ENCODE peak calls at places on chromosome 22, in five cellular contexts. B, L, S, U and G are unnamed samples. For H3K4me1 and H3K27me3, the result is how much of the 10 kb centered on the place peaks cover.

GRCh38 chr22:43828711-43829447 is 16.8 kb upstream of the EFCAB6 start:
- DNase-seq in B (peak), U (no peak), L (peak), S (no peak), G (peak)

GRCh38 chr22:43850529-43850928 is 11.8 kb downstream of the SULT4A1 start:
- DNase-seq in S (no peak), B (no peak), U (no peak), L (no peak), G (peak)

GRCh38 chr22:49894321-49895072 is 23.7 kb downstream of the ALG12 start:
- DNase-seq in L (no peak), B (no peak), U (no peak), S (no peak), G (no peak)

GRCh38 chr22:39292561-39293074 is 26.8 kb downstream of the RPL3 start:
- DNase-seq in L (peak), U (peak), B (peak), S (peak), G (peak)

GRCh38 chr22:27206001-27206746 is 548.8 kb downstream of the MIAT start:
- DNase-seq in S (no peak), U (no peak), L (peak), B (no peak), G (no peak)

GRCh38 chr22:42649261-42650056 is at the start of gene CYB5R3:
- DNase-seq in S (peak), U (peak), B (peak), L (peak), G (peak)

GRCh38 chr22:41405588-41405987 is 23.8 kb downstream of the TEF start:
- DNase-seq in B (no peak), S (no peak), L (no peak), U (no peak), G (no peak)

GRCh38 chr22:49777569-49778250 is 50.0 kb downstream of the BRD1 start:
- DNase-seq in L (no peak), U (no peak), S (no peak), B (no peak), G (no peak)

GRCh38 chr22:19048531-19048930 is 73.7 kb downstream of the DGCR2 start:
- DNase-seq in S (no peak), B (no peak), U (no peak), L (no peak), G (no peak)

GRCh38 chr22:28260619-28261018 is 341.6 kb upstream of the PITPNB start:
- DNase-seq in S (no peak), L (no peak), U (no peak), B (no peak), G (no peak)

DNA sequence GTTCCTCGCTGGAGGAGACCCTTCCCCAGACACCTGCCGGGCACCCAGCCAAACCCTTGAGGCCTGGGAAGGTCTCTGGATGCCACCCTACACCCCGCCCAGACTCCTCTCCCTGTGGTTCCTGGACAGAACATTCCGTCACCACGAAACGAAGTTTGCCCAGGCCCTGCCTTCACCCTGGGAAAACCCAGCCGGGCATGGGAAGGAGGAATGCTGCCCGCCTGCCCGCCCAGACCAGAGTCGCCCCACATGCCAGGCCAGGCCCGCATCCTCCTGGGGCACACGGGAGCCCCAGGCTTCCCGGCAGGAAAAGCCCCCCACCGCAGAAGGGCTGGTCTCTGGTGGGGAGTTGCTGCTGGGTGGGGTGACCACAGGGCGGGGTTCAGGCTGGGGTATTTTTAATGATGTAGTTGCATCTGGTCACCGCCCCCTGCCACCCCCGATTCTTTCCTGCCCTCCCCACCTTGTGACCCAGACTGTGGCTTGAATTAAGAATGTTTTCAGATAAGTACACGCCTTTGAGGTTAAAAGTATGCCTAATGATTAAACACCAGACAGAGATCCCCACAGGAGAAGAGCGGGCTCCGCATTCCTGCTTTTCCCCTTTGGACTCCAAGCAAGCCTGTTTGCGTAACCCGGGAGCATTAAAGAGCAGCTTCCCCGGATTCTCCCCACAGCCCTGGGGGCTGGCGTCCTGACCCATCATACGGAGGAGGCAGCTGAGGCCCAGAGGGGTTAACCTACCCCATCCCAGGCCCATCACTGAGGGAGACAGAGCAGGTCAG is 44.6 kb upstream of the PPARA start:
- DNase-seq in U (no peak), L (peak), S (peak), B (peak), G (no peak)
- H3K4me1 ChIP-seq in U (under half), L (under half), S (half or more), B (under half), G (half or more)

GRCh38 chr22:37995460-37995859 is 11.1 kb upstream of the SOX10 start:
- DNase-seq in B (no peak), S (no peak), L (no peak), U (no peak), G (no peak)
- H3K27me3 ChIP-seq in B (under half), S (under half), L (under half), U (under half), G (under half)

DNA sequence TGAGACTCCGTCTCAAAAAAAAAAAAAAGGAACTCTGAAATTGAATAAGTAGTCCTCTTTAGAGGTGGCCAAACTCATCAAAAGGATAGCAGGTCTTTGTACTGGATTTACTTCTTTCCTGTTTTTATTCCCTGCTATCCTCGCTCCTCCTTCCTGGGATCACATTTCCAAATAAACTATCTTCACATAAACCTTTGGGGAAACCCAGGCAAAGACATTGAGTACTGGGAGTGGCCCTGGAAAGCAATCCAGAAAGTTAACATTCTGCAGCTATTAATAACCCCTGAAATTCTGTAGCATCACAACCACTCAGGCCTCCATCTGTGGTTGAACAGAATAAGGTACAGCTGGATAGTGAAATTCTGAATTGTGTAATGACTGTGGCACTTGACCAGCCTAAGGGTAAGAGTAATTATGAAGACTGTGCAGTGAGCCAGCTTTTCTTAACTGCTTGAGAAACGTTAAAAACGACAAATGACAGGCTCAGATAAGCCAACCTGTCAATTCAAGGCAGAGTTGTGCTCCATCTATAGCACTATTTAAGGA is 58.8 kb downstream of the ISX start:
- DNase-seq in S (no peak), L (no peak), U (no peak), B (no peak), G (no peak)
- H3K4me1 ChIP-seq in S (under half), L (under half), U (under half), B (under half), G (under half)

DNA sequence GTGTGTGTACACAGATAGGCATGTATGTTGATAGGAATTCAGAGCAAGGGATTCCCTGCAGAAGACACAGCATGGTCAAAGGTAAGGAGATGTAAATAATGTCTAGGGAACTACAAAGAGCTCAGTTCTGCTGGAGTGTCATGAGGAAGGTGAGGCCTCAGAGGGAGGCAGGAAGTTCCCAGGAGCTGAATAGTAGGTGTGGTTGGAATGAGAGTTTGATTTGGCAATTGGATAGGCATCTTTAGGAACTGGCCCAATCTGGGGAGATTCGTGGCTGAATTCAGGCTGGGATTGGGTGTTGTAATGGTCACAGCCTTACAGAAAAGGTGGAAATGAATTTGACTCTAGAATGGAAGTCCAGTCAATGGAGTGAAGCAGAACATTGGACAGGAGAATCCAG is 123.6 kb upstream of the TIMP3 start:
- DNase-seq in S (no peak), U (no peak), L (no peak), B (no peak), G (no peak)
- H3K27me3 ChIP-seq in S (under half), U (under half), L (under half), B (under half), G (under half)

GRCh38 chr22:47448231-47449035 is 686.0 kb downstream of the TBC1D22A start:
- DNase-seq in B (no peak), U (no peak), L (no peak), S (no peak), G (no peak)
- H3K4me1 ChIP-seq in B (under half), U (under half), L (under half), S (under half), G (under half)